ENCODE peak calls at places on chromosomes 1 and 21, in six cellular contexts. L is GM12891, N is GM12878, B is H1, Z is HepG2, C is K562. K is an unnamed sample.
A peak's percentile ranks its signal among the peaks of the same experiment; 100 is the strongest.

GRCh38 chr1:185514296-185514695 is 197.3 kb upstream of the IVNS1ABP start:
- DNase-seq in N (no peak), C (no peak), Z (no peak), B (no peak), L (no peak), K (no peak)

GRCh38 chr1:18751425-18751824 is 108.0 kb downstream of the TAS1R2 start:
- DNase-seq in L (no peak), Z (no peak), B (no peak), N (no peak), C (no peak), K (no peak)

GRCh38 chr1:62444701-62445100 is 7.9 kb downstream of the USP1 start:
- DNase-seq in B (no peak), L (no peak), N (no peak), Z (no peak), C (no peak), K (no peak)

GRCh38 chr1:79716481-79716880 is 710.0 kb upstream of the ADGRL4 start:
- DNase-seq in C (no peak), B (no peak), L (no peak), Z (no peak), N (no peak), K (no peak)

GRCh38 chr1:170790651-170791071 is 126.7 kb downstream of the PRRX1 start:
- DNase-seq in Z (no peak), C (no peak), B (no peak), L (no peak), N (no peak), K (no peak)

GRCh38 chr1:182357913-182358312 is 33.7 kb downstream of the GLUL start:
- DNase-seq in Z (no peak), C (no peak), N (no peak), B (no peak), L (no peak), K (no peak)

GRCh38 chr21:29077651-29078090 is 4.2 kb upstream of the CCT8 start:
- DNase-seq in N (peak; percentile 45), C (no peak), L (no peak), Z (no peak), B (no peak), K (no peak)

GRCh38 chr1:32199043-32199716 is 1.2 kb upstream of the CCDC28B start:
- DNase-seq in N (no peak), B (no peak), L (no peak), C (no peak), Z (no peak), K (no peak)

GRCh38 chr1:2596530-2597333 is 10.2 kb downstream of the PRXL2B start:
- DNase-seq in N (no peak), Z (no peak), B (no peak), L (peak; percentile 10), C (no peak), K (no peak)

GRCh38 chr1:166811691-166812090 is 27.6 kb upstream of the POGK start:
- DNase-seq in Z (no peak), C (no peak), L (no peak), B (no peak), N (no peak), K (no peak)

GRCh38 chr1:203185061-203185461 is 1.4 kb downstream of the CHI3L1 start:
- DNase-seq in Z (no peak), L (no peak), C (no peak), B (no peak), N (no peak), K (no peak)

GRCh38 chr1:174191255-174191906 is 32.1 kb downstream of the RABGAP1L start:
- DNase-seq in C (no peak), L (no peak), B (no peak), N (no peak), Z (no peak), K (no peak)
- TF ChIP-seq TAF1 in C (no peak), L (no peak), B (no peak), N (no peak), Z (no peak), K (no peak)

DNA sequence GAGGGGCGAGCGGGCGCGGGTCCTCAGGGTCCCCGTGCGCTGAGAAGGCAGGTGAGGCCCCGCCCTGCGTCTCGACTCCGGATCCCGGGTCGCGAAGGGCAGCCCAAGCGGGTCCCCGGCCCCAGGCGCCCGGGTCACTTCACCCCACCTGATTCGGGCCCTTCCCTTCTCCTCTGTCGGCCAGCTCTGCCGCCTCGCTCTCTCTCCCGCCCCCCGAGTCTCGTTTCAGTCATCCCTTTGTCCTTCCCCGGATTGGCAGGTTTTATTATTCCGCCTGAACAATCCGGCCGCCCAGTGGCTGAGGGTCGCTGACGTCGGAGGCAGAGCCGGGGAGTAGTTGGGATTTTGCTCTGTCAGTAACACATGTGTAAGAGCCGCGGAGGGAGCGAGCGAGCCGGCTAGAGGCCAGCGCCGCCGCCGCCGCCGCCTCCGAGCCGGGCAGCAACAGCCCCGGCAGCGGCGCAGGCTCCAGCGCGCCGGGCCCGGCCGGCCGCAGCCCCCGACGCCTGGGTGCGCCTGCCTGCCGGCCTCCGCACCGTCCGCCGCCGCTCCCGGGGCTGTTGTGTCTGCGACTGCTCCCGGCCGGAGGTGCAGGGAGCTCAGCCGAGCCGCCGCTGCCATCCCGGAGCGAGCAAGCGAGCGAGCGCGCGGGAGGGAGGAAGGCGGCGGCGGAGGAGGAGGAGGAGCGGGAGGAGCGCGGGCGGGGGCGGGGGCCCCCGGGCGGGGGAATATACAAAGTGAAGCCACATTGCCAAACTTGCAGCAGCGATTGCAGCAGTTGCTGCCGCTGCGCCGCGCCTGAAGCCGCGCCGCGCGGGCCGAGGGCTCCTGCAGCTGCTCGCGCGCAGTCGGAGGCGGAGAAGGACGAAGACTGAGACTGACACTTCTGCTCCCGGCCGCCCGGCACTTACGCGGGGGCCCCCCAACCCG is at the start of gene LMO4:
- DNase-seq in C (peak; percentile 95), N (peak; percentile 81), L (peak; percentile 68), B (peak; percentile 91), Z (peak; percentile 93), K (peak; percentile 67)
- TF ChIP-seq POLR2A in C (peak; percentile 85), N (peak; percentile 85), L (no peak), B (peak; percentile 77), Z (peak; percentile 84), K (peak; percentile 62)

GRCh38 chr21:17612023-17612564 is 607 bp downstream of the BTG3 start:
- DNase-seq in L (no peak), Z (no peak), C (no peak), B (peak; percentile 64), N (no peak), K (no peak)

GRCh38 chr21:17613242-17613676 is 558 bp upstream of the BTG3 start:
- DNase-seq in N (no peak), B (no peak), L (peak; percentile 20), C (no peak), Z (no peak), K (no peak)

GRCh38 chr21:17611414-17612022 is 1.2 kb downstream of the BTG3 start:
- DNase-seq in C (peak; percentile 76), N (peak; percentile 59), B (peak; percentile 58), Z (peak; percentile 55), L (peak; percentile 32), K (peak; percentile 32)

GRCh38 chr21:17610862-17611261 is 1.8 kb downstream of the BTG3 start:
- DNase-seq in N (no peak), C (peak; percentile 6), B (no peak), L (no peak), Z (peak; percentile 13), K (no peak)

DNA sequence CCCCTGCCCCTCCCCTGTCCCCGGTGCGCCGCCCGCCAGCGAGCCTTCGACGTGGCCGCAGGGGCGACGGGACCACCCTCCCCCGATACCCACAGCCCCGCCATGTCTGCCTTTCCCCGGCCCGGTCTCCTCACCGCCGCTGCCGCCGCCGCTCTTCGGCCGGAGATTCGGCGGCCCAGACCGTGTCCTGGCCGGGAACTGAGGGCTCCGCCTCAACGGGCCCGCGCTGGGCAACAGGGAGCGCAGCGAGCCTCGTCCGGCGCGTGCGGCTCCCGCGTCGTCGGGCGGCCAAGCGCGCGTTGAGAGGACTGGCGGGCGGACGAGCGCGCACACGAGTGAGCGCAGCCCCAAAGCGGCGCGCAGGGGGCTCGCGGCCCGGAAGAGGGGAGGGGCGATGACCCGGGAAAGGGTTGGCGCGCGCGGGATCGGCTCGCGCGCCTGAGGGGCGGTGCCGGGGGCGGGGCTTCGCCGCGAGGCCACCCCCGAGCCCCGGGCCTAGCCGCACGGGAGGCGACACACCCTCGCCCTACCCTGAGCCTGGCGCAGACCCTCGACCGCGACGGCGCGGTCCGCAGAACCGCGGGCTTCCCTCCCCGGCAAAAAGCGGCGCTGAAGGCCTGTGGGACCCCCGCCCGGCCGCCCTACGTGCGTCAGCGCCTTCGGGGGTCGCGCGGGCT is at the start of gene BTG3:
- DNase-seq in L (peak; percentile 86), B (peak; percentile 88), N (no peak), Z (peak; percentile 47), C (peak; percentile 94), K (peak; percentile 82)
- TF ChIP-seq POLR2AphosphoS5 in L (peak; percentile 67), B (peak; percentile 93), N (peak; percentile 81), Z (peak; percentile 71), C (peak; percentile 91), K (peak; percentile 70)

GRCh38 chr1:51572365-51572764 is 44.5 kb upstream of the OSBPL9 start:
- DNase-seq in L (no peak), Z (no peak), C (no peak), N (no peak), B (no peak), K (no peak)

GRCh38 chr1:51576923-51577322 is 40.0 kb upstream of the OSBPL9 start:
- DNase-seq in Z (no peak), N (no peak), C (no peak), L (no peak), B (no peak), K (no peak)

GRCh38 chr1:51576085-51576444 is 40.8 kb upstream of the OSBPL9 start:
- DNase-seq in N (no peak), B (no peak), C (no peak), Z (no peak), L (no peak), K (no peak)

GRCh38 chr1:51575406-51576084 is 41.3 kb upstream of the OSBPL9 start:
- DNase-seq in N (no peak), Z (no peak), C (no peak), L (no peak), B (no peak), K (no peak)

GRCh38 chr1:51574796-51575195 is 42.1 kb upstream of the OSBPL9 start:
- DNase-seq in C (no peak), Z (no peak), B (no peak), N (no peak), L (no peak), K (no peak)
- TF ChIP-seq TAF1 in C (no peak), Z (no peak), B (no peak), N (no peak), L (no peak), K (no peak)

GRCh38 chr1:68496680-68497357 is at the start of gene DEPDC1:
- DNase-seq in B (peak; percentile 95), Z (peak; percentile 86), L (peak; percentile 80), C (peak; percentile 96), N (peak; percentile 62), K (peak; percentile 75)

GRCh38 chr1:68493193-68493592 is 3.7 kb downstream of the DEPDC1 start:
- DNase-seq in B (no peak), N (no peak), L (no peak), Z (no peak), C (no peak), K (no peak)

GRCh38 chr1:68497358-68497698 is 446 bp upstream of the DEPDC1 start:
- DNase-seq in L (no peak), Z (no peak), B (no peak), C (no peak), N (no peak), K (no peak)

GRCh38 chr1:68495968-68496679 is 758 bp downstream of the DEPDC1 start:
- DNase-seq in L (peak; percentile 10), C (peak; percentile 8), N (no peak), Z (peak; percentile 10), B (no peak), K (peak; percentile 0)

GRCh38 chr1:68495532-68495931 is 1.4 kb downstream of the DEPDC1 start:
- DNase-seq in C (peak; percentile 9), N (no peak), L (no peak), B (no peak), Z (no peak), K (no peak)
- TF ChIP-seq POLR2A in C (no peak), N (no peak), L (no peak), B (no peak), Z (no peak), K (no peak)